ENCODE peak calls at places on chromosomes 2 and 18, in five cellular contexts. B is HT-29, K is immature natural killer cell, H is activated B cell treated with CpG ODN at 0.5 μM for 24 hours, L is HTR-8/SVneo. C is an unnamed sample.

GRCh38 chr2:169476459-169476858 is 2.8 kb upstream of the BBS5 start:
- DNase-seq in B (no peak), K (no peak), H (no peak), L (no peak), C (no peak)

GRCh38 chr2:133600231-133600630 is 32.0 kb upstream of the NCKAP5 start:
- DNase-seq in B (no peak), K (no peak), H (no peak), L (no peak), C (no peak)

GRCh38 chr2:109375131-109375561 is 238.6 kb downstream of the SEPTIN10 start:
- DNase-seq in B (no peak), K (no peak), H (peak), L (no peak), C (no peak)

GRCh38 chr18:75070625-75071483 is 138.1 kb downstream of the PTGR3 start:
- DNase-seq in B (peak), K (peak), H (peak), L (peak), C (no peak)

GRCh38 chr18:45046226-45046625 is 365.5 kb downstream of the SETBP1 start:
- DNase-seq in B (no peak), K (no peak), H (no peak), L (no peak), C (no peak)

GRCh38 chr2:212777020-212777491 is 238.5 kb upstream of the ERBB4 start:
- DNase-seq in B (peak), K (peak), H (no peak), L (peak), C (no peak)

GRCh38 chr2:181613241-181613640 is 43.7 kb downstream of the CERKL start:
- DNase-seq in B (peak), K (no peak), H (no peak), L (no peak), C (no peak)

GRCh38 chr2:100941646-100942240 is 60.3 kb upstream of the RPL31 start:
- DNase-seq in B (no peak), K (no peak), H (no peak), L (no peak), C (no peak)

GRCh38 chr2:173752152-173752551 is 213.0 kb downstream of the SP3 start:
- DNase-seq in B (peak), K (no peak), H (no peak), L (no peak), C (no peak)

GRCh38 chr2:27705851-27706622 is 42.3 kb downstream of the SLC4A1AP start:
- DNase-seq in B (peak), K (no peak), H (no peak), L (peak), C (peak)

GRCh38 chr18:11767935-11768334 is 78.9 kb downstream of the GNAL start:
- DNase-seq in B (no peak), K (no peak), H (no peak), L (peak), C (no peak)

GRCh38 chr2:108579631-108580030 is 45.4 kb downstream of the LIMS1 start:
- DNase-seq in B (no peak), K (no peak), H (no peak), L (peak), C (no peak)

GRCh38 chr2:119227346-119227745 is 3.7 kb downstream of the STEAP3 start:
- DNase-seq in B (no peak), K (no peak), H (no peak), L (no peak), C (no peak)

GRCh38 chr2:44135771-44136170 is 32.9 kb upstream of the PPM1B start:
- DNase-seq in B (no peak), K (no peak), H (no peak), L (no peak), C (no peak)

GRCh38 chr18:55235094-55235461 is 275.8 kb upstream of the CCDC68 start:
- DNase-seq in B (no peak), K (no peak), H (no peak), L (no peak), C (no peak)

GRCh38 chr2:25838152-25838756 is 40.0 kb downstream of the ASXL2 start:
- DNase-seq in B (no peak), K (no peak), H (no peak), L (no peak), C (no peak)

GRCh38 chr2:40043191-40043590 is 264.1 kb upstream of the THUMPD2 start:
- DNase-seq in B (no peak), K (no peak), H (no peak), L (no peak), C (no peak)

GRCh38 chr18:72235422-72235821 is 308.7 kb downstream of the CBLN2 start:
- DNase-seq in B (no peak), K (no peak), H (no peak), L (no peak), C (no peak)

GRCh38 chr2:144521702-144522101 is 1.8 kb upstream of the ZEB2 start:
- DNase-seq in B (no peak), K (no peak), H (no peak), L (no peak), C (no peak)

GRCh38 chr2:18903750-18904149 is 314.4 kb upstream of the NT5C1B start:
- DNase-seq in B (peak), K (no peak), H (no peak), L (no peak), C (no peak)